ENCODE peak calls at places on chromosomes 4 and X, in four cellular contexts. G, K, F and E are unnamed samples.

GRCh38 chr4:120005091-120005490 is 61.6 kb downstream of the MAD2L1 start:
- DNase-seq in F (no peak), G (no peak), K (no peak), E (no peak)

GRCh38 chr4:162163892-162164759 is at the start of gene FSTL5:
- DNase-seq in K (no peak), G (peak; percentile 1), F (peak; percentile 94), E (peak; percentile 16)

GRCh38 chr4:141580523-141580922 is 55.9 kb upstream of the IL15 start:
- DNase-seq in K (no peak), F (no peak), G (no peak), E (no peak)

GRCh38 chrX:153396320-153397195 is 4.6 kb downstream of the PNMA6E start:
- DNase-seq in F (no peak), G (no peak), K (no peak), E (no peak)

GRCh38 chrX:119041175-119041574 is 31.6 kb upstream of the CT47C1 start:
- DNase-seq in F (no peak), G (peak; percentile 35), K (no peak), E (peak; percentile 73)

GRCh38 chr4:149344436-149344835 is 471.2 kb downstream of the IQCM start:
- DNase-seq in K (no peak), G (no peak), F (no peak), E (no peak)

GRCh38 chrX:79161655-79162054 is 17.2 kb downstream of the GPR174 start:
- DNase-seq in F (no peak), K (peak; percentile 72), G (no peak), E (no peak)

GRCh38 chr4:153335665-153336064 is 8.8 kb upstream of the MND1 start:
- DNase-seq in G (no peak), K (no peak), F (no peak), E (no peak)

GRCh38 chr4:48109413-48110263 is 24.4 kb downstream of the TXK start:
- DNase-seq in G (no peak), K (no peak), F (no peak), E (peak; percentile 62)

GRCh38 chr4:10283761-10284160 is 167.2 kb upstream of the WDR1 start:
- DNase-seq in F (no peak), K (no peak), G (no peak), E (no peak)

GRCh38 chr4:146073517-146073916 is 102.0 kb upstream of the LSM6 start:
- DNase-seq in K (no peak), F (no peak), G (no peak), E (no peak)

GRCh38 chr4:140052050-140052449 is 101.9 kb downstream of the MAML3 start:
- DNase-seq in F (no peak), G (no peak), K (no peak), E (peak; percentile 10)

GRCh38 chr4:150337709-150338108 is 244.2 kb upstream of the MAB21L2 start:
- DNase-seq in G (no peak), K (no peak), F (no peak), E (no peak)

GRCh38 chr4:184911310-184911709 is 85.5 kb upstream of the ACSL1 start:
- DNase-seq in G (no peak), F (no peak), K (no peak), E (no peak)

GRCh38 chrX:54807524-54808108 is at the start of gene MAGED2:
- DNase-seq in G (peak; percentile 15), K (no peak), F (no peak), E (no peak)

GRCh38 chr4:136342666-136343065 is 1189.6 kb downstream of the PCDH18 start:
- DNase-seq in F (no peak), G (no peak), K (no peak), E (no peak)

GRCh38 chr4:41678086-41678485 is 70.4 kb downstream of the PHOX2B start:
- DNase-seq in G (no peak), K (no peak), F (no peak), E (no peak)

GRCh38 chr4:39256436-39256835 is 74.1 kb downstream of the WDR19 start:
- DNase-seq in F (no peak), G (no peak), K (no peak), E (no peak)

GRCh38 chr4:22884157-22884556 is 191.4 kb downstream of the GBA3 start:
- DNase-seq in K (no peak), F (no peak), G (no peak), E (no peak)

GRCh38 chr4:70724463-70724862 is 2.7 kb downstream of the RUFY3 start:
- DNase-seq in F (no peak), G (no peak), K (no peak), E (no peak)

GRCh38 chr4:74967324-74967723 is 34.4 kb downstream of the PARM1 start:
- DNase-seq in K (no peak), G (no peak), F (no peak), E (no peak)

GRCh38 chr4:144288011-144288903 is 147.7 kb upstream of the GYPA start:
- DNase-seq in F (no peak), G (no peak), K (no peak), E (no peak)

GRCh38 chr4:139841464-139842195 is 176.0 kb downstream of the MGST2 start:
- DNase-seq in F (no peak), G (peak; percentile 11), K (no peak), E (peak; percentile 98)

GRCh38 chr4:123505457-123506310 is 109.1 kb downstream of the SPRY1 start:
- DNase-seq in K (no peak), F (peak; percentile 96), G (no peak), E (peak; percentile 97)

GRCh38 chr4:118927976-118928375 is 39.3 kb downstream of the SYNPO2 start:
- DNase-seq in F (no peak), K (no peak), G (no peak), E (no peak)

GRCh38 chr4:7656244-7656800 is 221.6 kb upstream of the PSAPL1 start:
- DNase-seq in K (no peak), G (no peak), F (no peak), E (no peak)

GRCh38 chrX:136112781-136113180 is 34.6 kb upstream of the FHL1 start:
- DNase-seq in F (no peak), K (no peak), G (no peak), E (no peak)

GRCh38 chr4:146957252-146957651 is 11.6 kb upstream of the TTC29 start:
- DNase-seq in F (no peak), K (no peak), G (no peak), E (no peak)

GRCh38 chr4:153234923-153235322 is 30.7 kb downstream of the TRIM2 start:
- DNase-seq in K (no peak), F (no peak), G (no peak), E (no peak)

GRCh38 chrX:54745676-54746075 is 52.4 kb downstream of the ITIH6 start:
- DNase-seq in K (no peak), G (no peak), F (no peak), E (no peak)

GRCh38 chr4:89727236-89727635 is 109.7 kb downstream of the SNCA start:
- DNase-seq in F (no peak), K (no peak), G (no peak), E (no peak)

GRCh38 chrX:31661280-31661679 is 589.4 kb upstream of the FTHL17 start:
- DNase-seq in K (no peak), G (no peak), F (no peak), E (no peak)

GRCh38 chr4:119550857-119551532 is 77.6 kb downstream of the PDE5A start:
- DNase-seq in K (no peak), G (no peak), F (no peak), E (no peak)

GRCh38 chrX:103329991-103330390 is at the start of gene TCEAL7:
- DNase-seq in F (no peak), G (no peak), K (no peak), E (no peak)

GRCh38 chr4:80610845-80611244 is 275.3 kb downstream of the CFAP299 start:
- DNase-seq in K (peak; percentile 63), G (no peak), F (no peak), E (no peak)

GRCh38 chr4:70183168-70183939 is 12.2 kb upstream of the ODAM start:
- DNase-seq in K (no peak), G (peak; percentile 11), F (peak; percentile 9), E (peak; percentile 75)

GRCh38 chr4:20916106-20916505 is 215.8 kb downstream of the PACRGL start:
- DNase-seq in K (no peak), F (no peak), G (no peak), E (no peak)
- TF ChIP-seq SIN3A in K (no peak), F (no peak), G (no peak), E (no peak)

DNA sequence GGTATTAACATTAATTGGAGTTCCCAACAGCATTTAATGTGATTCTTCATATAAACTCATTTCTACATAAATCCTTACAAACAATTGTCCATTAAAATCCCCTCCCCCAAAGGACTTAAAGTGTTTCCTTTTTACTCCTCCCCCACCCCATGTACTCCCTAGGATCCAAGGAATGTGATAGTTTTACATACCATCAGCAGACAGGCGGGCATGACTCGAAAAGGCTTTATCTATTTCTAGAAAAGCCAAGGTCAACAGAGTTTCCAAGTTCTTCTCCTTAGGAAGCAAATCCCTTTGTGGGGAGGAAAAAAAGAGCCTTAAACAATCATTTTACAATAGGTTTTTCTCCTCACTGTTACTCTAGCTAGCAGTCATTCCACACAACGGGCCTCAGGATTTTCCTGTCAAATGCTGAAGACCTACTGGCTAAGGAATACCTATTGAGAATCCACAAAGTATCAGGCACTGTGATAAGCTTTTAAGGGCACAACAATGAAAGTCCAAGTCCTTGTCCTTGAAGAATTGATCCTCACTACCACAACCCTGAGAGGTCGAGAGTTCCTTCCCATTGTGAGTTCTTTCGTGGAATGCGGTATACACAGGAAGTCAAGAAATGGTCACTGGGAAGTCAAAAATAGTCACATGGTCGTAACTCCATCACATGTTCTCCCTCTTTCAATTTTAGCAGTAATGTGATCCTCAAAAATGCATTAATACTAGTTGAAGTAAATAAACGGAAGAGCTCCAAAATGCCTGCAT is 7.2 kb downstream of the PPM1K start:
- DNase-seq in G (no peak), F (no peak), K (no peak), E (no peak)
- H3K4me1 ChIP-seq in G (no peaks in the 10 kb centered on the region), F (no peaks in the 10 kb centered on the region), K (peaks cover 39% of the 10 kb centered on the region), E (peaks cover 16% of the 10 kb centered on the region)

DNA sequence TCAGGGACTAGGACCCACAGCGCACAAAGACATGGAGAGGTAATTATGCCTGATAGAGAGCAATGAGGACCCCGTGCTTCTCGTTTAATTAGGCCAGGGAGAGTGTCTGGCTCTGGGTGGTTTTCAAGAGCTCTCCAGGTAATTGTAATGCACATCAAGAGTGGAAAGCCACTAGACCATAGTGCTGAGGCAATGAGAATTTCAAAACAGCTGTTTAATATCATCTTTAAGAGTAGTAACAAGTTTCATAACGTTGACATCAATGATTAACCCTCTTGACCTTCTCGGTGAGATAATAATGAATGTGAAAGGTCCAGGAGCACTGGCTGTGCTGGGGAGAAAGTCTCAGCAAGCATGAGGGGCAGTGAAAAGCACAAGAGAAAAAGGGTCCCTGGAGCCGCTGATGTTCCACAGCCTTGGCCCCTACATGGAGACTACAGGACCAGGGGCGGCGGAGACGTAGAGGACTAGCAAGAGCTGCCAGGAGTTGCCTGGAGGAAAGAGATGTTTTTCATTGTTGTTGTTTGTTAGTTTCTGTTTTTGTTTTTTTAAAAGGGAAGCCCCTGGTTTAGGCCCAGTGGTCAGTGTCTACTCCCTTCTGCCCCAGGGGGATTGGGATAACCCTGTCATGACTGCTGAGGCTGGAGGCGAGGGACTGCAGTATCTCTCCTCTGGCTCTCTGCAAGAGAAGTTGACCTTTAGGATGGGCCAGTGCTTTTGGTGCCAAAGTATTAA is 14.8 kb upstream of the CXCR3 start:
- DNase-seq in G (no peak), F (no peak), K (no peak), E (no peak)
- TF ChIP-seq SIN3A in G (no peak), F (no peak), K (no peak), E (no peak)

GRCh38 chrX:111283446-111283845 is 13.2 kb upstream of the CAPN6 start:
- DNase-seq in K (no peak), F (no peak), G (no peak), E (no peak)

GRCh38 chrX:111288841-111289240 is 18.6 kb upstream of the CAPN6 start:
- DNase-seq in G (no peak), F (no peak), K (no peak), E (no peak)

GRCh38 chrX:111282141-111282540 is 11.9 kb upstream of the CAPN6 start:
- DNase-seq in K (no peak), F (no peak), G (no peak), E (no peak)

GRCh38 chrX:111284615-111285294 is 14.5 kb upstream of the CAPN6 start:
- DNase-seq in G (no peak), F (no peak), K (no peak), E (peak; percentile 33)

GRCh38 chrX:111282991-111283390 is 12.7 kb upstream of the CAPN6 start:
- DNase-seq in K (no peak), F (no peak), G (no peak), E (no peak)
- H3K4me1 ChIP-seq in K (no peaks in the 10 kb centered on the region), F (no peaks in the 10 kb centered on the region), G (no peaks in the 10 kb centered on the region), E (peaks cover 16% of the 10 kb centered on the region)